ENCODE peak calls at places on chromosomes 16 and 17, in four cellular contexts. J is A549, Z is H1, M is K562. N is an unnamed sample.

GRCh38 chr17:39144414-39144813 is 7.0 kb downstream of the PLXDC1 start:
- DNase-seq in M (no peak), J (no peak), Z (no peak), N (no peak)

GRCh38 chr17:7392696-7393612 is 1.4 kb downstream of the PLSCR3 start:
- DNase-seq in Z (no peak), J (no peak), M (no peak), N (no peak)

GRCh38 chr16:4693956-4694663 is 748 bp downstream of the NUDT16L1 start:
- DNase-seq in Z (no peak), M (peak), J (peak), N (no peak)

GRCh38 chr17:50209472-50210248 is 8.2 kb upstream of the COL1A1 start:
- DNase-seq in M (peak), J (no peak), Z (peak), N (no peak)

GRCh38 chr16:71520550-71520949 is 5.7 kb upstream of the CHST4 start:
- DNase-seq in M (no peak), Z (no peak), J (no peak), N (no peak)

GRCh38 chr17:44065668-44066203 is 735 bp downstream of the LSM12 start:
- DNase-seq in M (no peak), J (no peak), Z (no peak), N (no peak)

GRCh38 chr16:71338193-71338592 is 20.3 kb upstream of the CALB2 start:
- DNase-seq in J (no peak), M (no peak), Z (no peak), N (peak)

GRCh38 chr17:79438936-79439335 is 171.9 kb downstream of the RBFOX3 start:
- DNase-seq in Z (no peak), M (no peak), J (no peak), N (no peak)

GRCh38 chr17:2172447-2172938 is 117.6 kb downstream of the HIC1 start:
- DNase-seq in Z (no peak), J (no peak), M (no peak), N (no peak)

GRCh38 chr16:19005561-19006445 is 22.1 kb downstream of the TMC7 start:
- DNase-seq in Z (peak), J (peak), M (no peak), N (peak)

GRCh38 chr16:4477966-4478365 is 1.8 kb downstream of the HMOX2 start:
- DNase-seq in Z (no peak), J (no peak), M (no peak), N (no peak)

GRCh38 chr16:3431779-3432219 is 11.5 kb downstream of the ZNF597 start:
- DNase-seq in Z (no peak), M (peak), J (no peak), N (no peak)

DNA sequence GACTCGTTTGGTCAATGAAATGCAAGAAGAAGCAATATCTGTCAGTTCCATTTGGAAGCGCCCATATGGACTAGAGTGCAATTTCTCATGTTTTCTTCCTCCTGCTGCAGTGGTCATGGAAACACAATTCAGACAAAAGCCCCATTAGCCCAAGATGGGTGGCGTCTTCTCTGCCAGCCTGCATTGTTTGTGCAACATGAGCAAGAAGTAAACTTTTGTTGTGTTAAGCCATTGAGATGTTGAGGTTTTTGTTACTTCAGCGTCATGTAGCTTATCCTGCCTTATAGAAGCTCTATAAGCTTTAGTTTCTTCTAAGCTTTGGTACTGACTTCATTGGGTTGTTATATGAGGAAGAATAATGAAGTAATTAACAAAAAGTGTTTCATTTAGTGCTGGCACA is 137.4 kb downstream of the NPIPB5 start:
- DNase-seq in Z (no peak), M (no peak), J (no peak), N (no peak)
- TF ChIP-seq RNF2 in Z (no peak), M (no peak), J (no peak), N (no peak)

GRCh38 chr17:21462259-21462658 is 86.1 kb downstream of the KCNJ12 start:
- DNase-seq in M (no peak), Z (no peak), J (no peak), N (no peak)

GRCh38 chr17:21466550-21466949 is 90.4 kb downstream of the KCNJ12 start:
- DNase-seq in Z (no peak), M (no peak), J (no peak), N (no peak)

GRCh38 chr17:21464611-21465021 is 88.5 kb downstream of the KCNJ12 start:
- DNase-seq in M (no peak), Z (peak), J (no peak), N (no peak)

GRCh38 chr17:21463204-21463661 is 87.1 kb downstream of the KCNJ12 start:
- DNase-seq in M (no peak), Z (no peak), J (no peak), N (no peak)

DNA sequence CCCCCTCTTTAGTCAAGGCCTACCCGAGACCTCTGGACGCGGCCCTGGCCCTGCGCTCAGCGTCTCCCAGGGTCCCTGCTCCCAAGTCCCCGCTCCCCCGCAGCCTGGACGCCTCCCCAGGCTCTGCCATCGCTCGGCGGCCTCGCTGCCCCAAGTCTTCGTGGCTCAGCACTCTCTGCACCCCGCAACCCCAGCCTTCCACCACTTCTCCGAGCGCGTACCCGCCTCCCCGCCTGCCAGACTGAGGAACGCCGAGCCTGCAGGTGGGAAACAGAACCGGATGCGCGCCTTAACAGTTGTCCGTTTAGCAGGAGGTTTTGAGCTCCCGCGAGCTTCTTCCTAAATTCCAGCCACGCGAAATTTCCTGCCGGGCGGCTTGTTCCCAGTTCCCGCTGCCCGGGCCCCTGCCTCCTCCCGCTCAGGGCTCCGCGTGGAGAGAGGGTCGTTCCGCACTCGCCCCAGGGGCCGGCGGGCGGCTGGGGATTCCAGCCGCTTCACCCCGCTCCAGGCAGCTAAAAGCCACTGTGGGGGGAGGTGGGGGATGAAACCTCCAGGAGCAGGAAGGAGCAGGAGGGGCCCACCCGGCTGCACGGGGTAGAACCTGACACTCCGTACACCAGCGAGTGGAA is 87.7 kb downstream of the KCNJ12 start:
- DNase-seq in J (no peak), Z (peak), M (no peak), N (no peak)
- TF ChIP-seq RNF2 in J (no peak), Z (peak), M (no peak), N (no peak)

GRCh38 chr17:57612202-57613071 is 132.7 kb downstream of the CCDC182 start:
- DNase-seq in J (no peak), Z (no peak), M (peak), N (peak)
- TF ChIP-seq RNF2 in J (no peak), Z (no peak), M (no peak), N (no peak)

DNA sequence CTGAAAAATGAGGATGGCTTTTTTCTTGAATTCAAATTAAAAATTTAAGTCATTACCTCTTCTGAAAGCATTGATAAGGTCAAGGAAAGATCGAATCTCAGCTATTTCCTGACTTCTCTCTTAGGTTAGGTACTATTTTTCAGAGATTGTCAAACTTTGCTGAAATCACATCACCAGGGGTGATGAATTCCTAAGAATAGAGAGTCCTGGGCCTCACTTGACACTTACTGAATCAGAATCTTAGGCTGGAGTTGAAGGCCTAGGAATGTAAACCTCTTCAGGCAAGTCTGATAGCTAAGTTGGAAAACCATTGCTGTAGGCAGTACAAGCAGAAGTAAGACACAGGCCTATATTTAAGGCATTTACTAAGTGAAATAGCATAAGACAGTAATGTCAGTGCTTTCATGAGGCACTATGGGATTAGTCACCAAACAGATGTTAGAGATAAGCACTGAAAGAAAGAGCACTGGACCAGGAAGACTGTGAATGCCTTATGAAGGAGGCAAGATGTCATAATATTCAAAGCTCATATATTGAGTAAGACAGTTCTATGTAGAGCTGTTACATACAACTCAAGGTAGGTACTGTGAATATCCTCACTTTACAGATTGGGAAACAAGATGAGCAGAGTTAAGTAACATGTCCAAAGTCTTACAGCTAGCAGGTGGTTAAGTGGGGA is 21.5 kb downstream of the DCAF7 start:
- DNase-seq in Z (no peak), J (no peak), M (peak), N (peak)
- TF ChIP-seq RNF2 in Z (no peak), J (no peak), M (no peak), N (no peak)

GRCh38 chr16:47524007-47524405 is 62.9 kb downstream of the PHKB start:
- DNase-seq in M (no peak), Z (no peak), J (no peak), N (no peak)
- TF ChIP-seq RNF2 in M (no peak), Z (no peak), J (no peak), N (no peak)

GRCh38 chr16:77610496-77610895 is 111.8 kb upstream of the NUDT7 start:
- DNase-seq in M (no peak), J (no peak), Z (no peak), N (no peak)
- TF ChIP-seq RNF2 in M (no peak), J (no peak), Z (no peak), N (no peak)

GRCh38 chr16:49075709-49076108 is 205.9 kb downstream of the CBLN1 start:
- DNase-seq in M (no peak), Z (no peak), J (no peak), N (no peak)

GRCh38 chr16:49078104-49078503 is 203.5 kb downstream of the CBLN1 start:
- DNase-seq in J (no peak), M (no peak), Z (no peak), N (no peak)

GRCh38 chr16:49081556-49081955 is 200.1 kb downstream of the CBLN1 start:
- DNase-seq in J (no peak), Z (no peak), M (no peak), N (no peak)

GRCh38 chr16:49078571-49078970 is 203.1 kb downstream of the CBLN1 start:
- DNase-seq in Z (no peak), M (no peak), J (no peak), N (no peak)
- TF ChIP-seq RNF2 in Z (no peak), M (no peak), J (no peak), N (no peak)

DNA sequence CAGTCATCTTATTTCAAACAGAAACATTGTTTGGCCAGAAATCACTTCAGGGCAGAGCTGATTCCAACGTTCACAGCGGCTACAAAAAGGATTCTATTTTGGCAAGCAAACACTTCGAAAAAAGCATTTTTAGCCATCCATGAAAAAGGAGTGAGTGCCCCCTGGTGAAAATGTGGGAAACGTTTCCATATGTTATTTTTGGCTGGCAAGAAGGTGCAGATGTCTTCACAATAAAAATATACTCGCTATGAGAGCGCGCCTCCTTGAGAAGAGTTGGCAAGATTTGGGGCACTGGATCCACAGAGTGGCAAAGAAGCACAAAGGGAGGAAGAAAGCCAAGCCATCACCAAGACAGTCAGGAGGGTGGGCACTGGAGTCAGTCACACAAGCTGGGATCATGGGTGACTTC is 191.1 kb downstream of the CHD9NB start:
- DNase-seq in J (no peak), M (no peak), Z (peak), N (peak)
- TF ChIP-seq RNF2 in J (no peak), M (no peak), Z (no peak), N (no peak)

N was measured in HepG2.